ENCODE peak calls at places on chromosomes 13 and 19, in four cellular contexts. G is GM12878, K is AG09309, V is spleen. C is an unnamed sample.

GRCh38 chr19:35265126-35265995 is 3.4 kb upstream of the USF2 start:
- DNase-seq in G (no peak), K (no peak), V (peak; percentile 74), C (no peak)

GRCh38 chr19:41531438-41532311 is 44.3 kb upstream of the CEACAM21 start:
- DNase-seq in G (no peak), K (no peak), V (peak; percentile 91), C (no peak)

GRCh38 chr13:32121316-32121715 is 89.7 kb downstream of the FRY start:
- DNase-seq in G (no peak), K (peak; percentile 42), V (no peak), C (no peak)

GRCh38 chr13:23578411-23579071 is 8.3 kb downstream of the TNFRSF19 start:
- DNase-seq in G (no peak), K (no peak), V (peak; percentile 96), C (no peak)

GRCh38 chr13:96822900-96823299 is 171.4 kb downstream of the OXGR1 start:
- DNase-seq in G (no peak), K (no peak), V (no peak), C (no peak)

GRCh38 chr13:32314968-32315254 is 252 bp downstream of the ZAR1L start:
- DNase-seq in G (no peak), K (no peak), V (no peak), C (no peak)

GRCh38 chr13:39394811-39395685 is 207.9 kb downstream of the LHFPL6 start:
- DNase-seq in G (no peak), K (no peak), V (no peak), C (no peak)

GRCh38 chr19:57192993-57193392 is 1.7 kb downstream of the ZNF264 start:
- DNase-seq in G (no peak), K (no peak), V (no peak), C (no peak)

GRCh38 chr13:28320209-28320608 is 174.7 kb downstream of the FLT1 start:
- DNase-seq in G (no peak), K (no peak), V (no peak), C (no peak)

GRCh38 chr13:96426160-96426559 is 336.3 kb downstream of the HS6ST3 start:
- DNase-seq in G (no peak), K (no peak), V (no peak), C (no peak)

GRCh38 chr19:39553082-39553652 is 13.2 kb upstream of the EID2 start:
- DNase-seq in G (no peak), K (no peak), V (no peak), C (no peak)

GRCh38 chr19:19873381-19873780 is 7.7 kb downstream of the ZNF253 start:
- DNase-seq in G (no peak), K (no peak), V (no peak), C (no peak)

GRCh38 chr19:11767633-11768133 is 883 bp downstream of the ZNF441 start:
- DNase-seq in G (peak; percentile 31), K (no peak), V (peak; percentile 85), C (no peak)

GRCh38 chr13:80082396-80083096 is 258.4 kb downstream of the SPRY2 start:
- DNase-seq in G (no peak), K (no peak), V (no peak), C (peak; percentile 5)

GRCh38 chr13:20140487-20140886 is 20.4 kb downstream of the GJA3 start:
- DNase-seq in G (no peak), K (no peak), V (no peak), C (no peak)

GRCh38 chr13:33582121-33582520 is 235.8 kb upstream of the RFC3 start:
- DNase-seq in G (no peak), K (no peak), V (no peak), C (no peak)

GRCh38 chr19:34733826-34734600 is at the start of gene ZNF181:
- DNase-seq in G (peak; percentile 53), K (peak; percentile 54), V (peak; percentile 94), C (peak; percentile 49)

GRCh38 chr13:95033890-95034289 is 267.4 kb downstream of the ABCC4 start:
- DNase-seq in G (no peak), K (no peak), V (no peak), C (no peak)

GRCh38 chr19:48568345-48568886 is 16.4 kb downstream of the SULT2B1 start:
- DNase-seq in G (no peak), K (no peak), V (no peak), C (peak; percentile 62)

GRCh38 chr19:38362076-38362945 is 12.1 kb upstream of the PSMD8 start:
- DNase-seq in G (no peak), K (no peak), V (peak; percentile 91), C (no peak)

GRCh38 chr13:71913717-71914116 is 46.7 kb upstream of the DACH1 start:
- DNase-seq in G (no peak), K (no peak), V (no peak), C (no peak)

GRCh38 chr13:19634129-19634740 is 776 bp downstream of the MPHOSPH8 start:
- DNase-seq in G (no peak), K (peak; percentile 2), V (no peak), C (no peak)

GRCh38 chr13:106795847-106796246 is 227.9 kb upstream of the ARGLU1 start:
- DNase-seq in G (no peak), K (no peak), V (no peak), C (no peak)

GRCh38 chr13:50127017-50127725 is 111.9 kb downstream of the KCNRG start:
- DNase-seq in G (no peak), K (no peak), V (peak; percentile 91), C (no peak)

GRCh38 chr13:64782459-64782858 is 2447.7 kb downstream of the PCDH9 start:
- DNase-seq in G (no peak), K (no peak), V (no peak), C (no peak)

GRCh38 chr19:47240561-47240960 is 9.6 kb upstream of the BBC3 start:
- DNase-seq in G (no peak), K (no peak), V (no peak), C (no peak)

GRCh38 chr19:47243364-47243775 is 12.4 kb upstream of the BBC3 start:
- DNase-seq in G (no peak), K (no peak), V (no peak), C (no peak)

GRCh38 chr19:47241919-47242644 is 11.1 kb upstream of the BBC3 start:
- DNase-seq in G (no peak), K (no peak), V (no peak), C (no peak)

GRCh38 chr19:47240996-47241918 is 10.3 kb upstream of the BBC3 start:
- DNase-seq in G (no peak), K (no peak), V (peak; percentile 90), C (no peak)

GRCh38 chr19:47243776-47244547 is 12.4 kb upstream of the CCDC9 start:
- DNase-seq in G (no peak), K (peak; percentile 89), V (peak; percentile 98), C (peak; percentile 80)
- H3K4me3 ChIP-seq in G (peak overlapping the region; percentile 54), K (peak overlapping the region; percentile 39), V (peak overlapping the region; percentile 58), C (peak overlapping the region; percentile 55)

DNA sequence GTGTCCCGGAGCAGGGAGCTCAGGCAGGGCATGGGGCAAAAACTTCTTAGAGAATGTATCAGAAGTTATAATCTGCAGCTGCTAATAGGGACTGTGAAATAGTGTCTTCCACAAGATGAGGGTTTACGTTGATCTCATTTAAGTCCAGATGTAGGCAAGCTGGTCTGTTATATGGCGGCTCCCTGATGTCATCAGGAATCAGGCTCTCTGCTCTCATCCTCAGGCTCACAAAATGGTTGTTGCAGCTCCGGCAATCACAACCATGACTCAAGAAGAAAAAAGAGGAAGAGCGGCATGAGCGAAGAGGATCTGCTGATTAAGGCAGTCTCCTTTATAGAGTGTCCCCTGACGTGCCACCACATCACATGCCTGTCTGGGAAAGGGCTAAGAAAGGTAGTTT is 191.3 kb downstream of the KLF5 start:
- DNase-seq in G (no peak), K (no peak), V (no peak), C (no peak)
- TF ChIP-seq CTCF in G (no peak), K (no peak), V (no peak), C (no peak)

GRCh38 chr19:17872251-17873001 is 681 bp downstream of the SLC5A5 start:
- DNase-seq in G (no peak), K (no peak), V (peak; percentile 83), C (no peak)
- H3K4me3 ChIP-seq in G (no peak overlapping the region), K (no peak overlapping the region), V (peak overlapping the region; percentile 67), C (no peak overlapping the region)

GRCh38 chr19:52494518-52494917 is 33.0 kb upstream of the ZNF808 start:
- DNase-seq in G (no peak), K (no peak), V (no peak), C (no peak)

GRCh38 chr19:52492201-52492960 is 35.1 kb upstream of the ZNF808 start:
- DNase-seq in G (no peak), K (no peak), V (no peak), C (no peak)

GRCh38 chr19:52498571-52498970 is 28.9 kb upstream of the ZNF808 start:
- DNase-seq in G (no peak), K (no peak), V (no peak), C (no peak)

GRCh38 chr19:52492991-52493470 is 34.4 kb upstream of the ZNF808 start:
- DNase-seq in G (no peak), K (no peak), V (no peak), C (no peak)
- TF ChIP-seq CTCF in G (no peak), K (no peak), V (no peak), C (no peak)

GRCh38 chr19:44756089-44756562 is 7.6 kb downstream of the BCL3 start:
- DNase-seq in G (no peak), K (no peak), V (no peak), C (no peak)

GRCh38 chr19:44758596-44758995 is 10.1 kb downstream of the BCL3 start:
- DNase-seq in G (no peak), K (no peak), V (no peak), C (no peak)

GRCh38 chr19:44757735-44758505 is 9.4 kb downstream of the BCL3 start:
- DNase-seq in G (no peak), K (no peak), V (peak; percentile 87), C (no peak)

GRCh38 chr19:44755219-44755618 is 6.7 kb downstream of the BCL3 start:
- DNase-seq in G (no peak), K (no peak), V (no peak), C (no peak)

DNA sequence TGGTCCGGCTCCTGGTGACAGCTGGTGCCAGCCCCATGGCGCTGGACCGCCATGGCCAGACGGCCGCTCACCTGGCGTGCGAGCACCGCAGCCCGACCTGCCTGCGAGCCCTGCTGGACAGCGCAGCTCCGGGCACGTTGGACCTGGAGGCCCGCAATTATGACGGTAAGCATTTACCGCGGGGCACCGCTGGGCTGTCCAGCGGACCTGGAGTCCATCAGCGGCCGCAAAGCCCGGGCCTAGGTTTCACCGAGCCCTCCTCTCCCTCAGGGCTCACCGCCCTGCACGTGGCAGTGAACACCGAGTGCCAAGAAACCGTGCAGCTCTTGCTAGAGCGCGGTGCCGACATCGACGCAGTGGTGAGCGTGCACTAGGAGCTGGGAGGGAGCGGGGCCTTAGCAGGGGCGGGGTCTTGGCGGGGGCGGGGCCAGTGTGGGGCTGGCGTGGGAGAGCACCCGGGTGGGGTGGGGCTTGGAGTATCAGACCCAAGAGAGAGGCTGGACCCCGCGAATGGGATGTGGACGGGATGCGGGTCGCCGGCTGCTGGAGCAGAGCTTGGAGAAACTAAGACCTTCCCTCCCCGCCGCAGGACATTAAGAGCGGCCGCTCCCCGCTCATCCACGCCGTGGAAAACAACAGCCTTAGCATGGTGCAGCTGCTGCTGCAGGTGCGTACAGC is 8.7 kb downstream of the BCL3 start:
- DNase-seq in G (no peak), K (no peak), V (no peak), C (no peak)
- H3K4me3 ChIP-seq in G (no peak overlapping the region), K (no peak overlapping the region), V (peak overlapping the region; percentile 61), C (peak overlapping the region; percentile 44)

GRCh38 chr13:102484329-102484728 is 82.5 kb upstream of the FGF14 start:
- DNase-seq in G (no peak), K (no peak), V (no peak), C (no peak)
- TF ChIP-seq CTCF in G (no peak), K (no peak), V (no peak), C (peak; percentile 4)

C was measured in BJ.